ENCODE peak calls at places on chromosome 11, in four cellular contexts. N is colonic mucosa, W is tibial nerve, E is fibroblast of mammary gland. X is an unnamed sample.

GRCh38 chr11:108734956-108735559 is 70.2 kb downstream of the DDX10 start:
- DNase-seq in N (no peak), E (peak; percentile 34), W (no peak), X (no peak)

GRCh38 chr11:92227233-92227593 is 2.6 kb downstream of the FAT3 start:
- DNase-seq in E (no peak), N (no peak), W (no peak), X (no peak)

GRCh38 chr11:34263462-34264186 is 94.2 kb downstream of the ABTB2 start:
- DNase-seq in N (peak; percentile 82), E (peak; percentile 88), W (no peak), X (no peak)

GRCh38 chr11:114466742-114467141 is 27.5 kb downstream of the REXO2 start:
- DNase-seq in N (no peak), W (no peak), E (no peak), X (no peak)

GRCh38 chr11:121391914-121392313 is 60.2 kb upstream of the SORL1 start:
- DNase-seq in W (no peak), E (peak; percentile 19), N (peak; percentile 92), X (no peak)

GRCh38 chr11:74449369-74449931 is 17.9 kb downstream of the KCNE3 start:
- DNase-seq in E (peak; percentile 89), W (no peak), N (peak; percentile 63), X (no peak)

GRCh38 chr11:9953994-9954626 is 290.2 kb downstream of the SWAP70 start:
- DNase-seq in E (peak; percentile 87), N (no peak), W (no peak), X (no peak)

GRCh38 chr11:70580036-70580805 is 181.9 kb downstream of the CTTN start:
- DNase-seq in N (no peak), E (no peak), W (no peak), X (no peak)

GRCh38 chr11:76665172-76665571 is 5.4 kb downstream of the LRRC32 start:
- DNase-seq in W (no peak), E (no peak), N (no peak), X (no peak)

DNA sequence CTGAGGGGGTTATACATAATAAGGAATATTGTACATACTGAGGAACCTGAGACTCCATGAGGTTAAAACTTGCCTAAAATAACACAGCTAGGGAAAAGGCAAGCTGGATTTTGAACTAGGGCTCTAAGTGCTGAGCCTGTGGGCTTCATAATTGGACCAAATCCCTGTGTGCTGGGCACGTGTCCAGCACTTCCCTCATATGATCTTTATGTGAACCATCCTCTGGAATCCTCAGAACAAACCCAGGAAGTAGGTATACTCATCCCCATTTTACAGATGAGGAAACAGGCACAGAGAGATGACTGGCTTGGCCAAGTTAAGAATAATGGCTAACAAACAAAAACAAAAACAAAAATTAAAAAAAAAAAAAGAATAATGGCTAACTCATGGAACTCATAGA is 14.9 kb downstream of the RTN4RL2 start:
- DNase-seq in E (peak; percentile 38), W (no peak), N (no peak), X (no peak)
- TF ChIP-seq CTCF in E (no peak), W (no peak), N (no peak), X (no peak)

GRCh38 chr11:115872418-115872817 is 368.2 kb upstream of the CADM1 start:
- DNase-seq in W (no peak), E (no peak), N (no peak), X (no peak)
- TF ChIP-seq CTCF in W (no peak), E (no peak), N (no peak), X (no peak)

DNA sequence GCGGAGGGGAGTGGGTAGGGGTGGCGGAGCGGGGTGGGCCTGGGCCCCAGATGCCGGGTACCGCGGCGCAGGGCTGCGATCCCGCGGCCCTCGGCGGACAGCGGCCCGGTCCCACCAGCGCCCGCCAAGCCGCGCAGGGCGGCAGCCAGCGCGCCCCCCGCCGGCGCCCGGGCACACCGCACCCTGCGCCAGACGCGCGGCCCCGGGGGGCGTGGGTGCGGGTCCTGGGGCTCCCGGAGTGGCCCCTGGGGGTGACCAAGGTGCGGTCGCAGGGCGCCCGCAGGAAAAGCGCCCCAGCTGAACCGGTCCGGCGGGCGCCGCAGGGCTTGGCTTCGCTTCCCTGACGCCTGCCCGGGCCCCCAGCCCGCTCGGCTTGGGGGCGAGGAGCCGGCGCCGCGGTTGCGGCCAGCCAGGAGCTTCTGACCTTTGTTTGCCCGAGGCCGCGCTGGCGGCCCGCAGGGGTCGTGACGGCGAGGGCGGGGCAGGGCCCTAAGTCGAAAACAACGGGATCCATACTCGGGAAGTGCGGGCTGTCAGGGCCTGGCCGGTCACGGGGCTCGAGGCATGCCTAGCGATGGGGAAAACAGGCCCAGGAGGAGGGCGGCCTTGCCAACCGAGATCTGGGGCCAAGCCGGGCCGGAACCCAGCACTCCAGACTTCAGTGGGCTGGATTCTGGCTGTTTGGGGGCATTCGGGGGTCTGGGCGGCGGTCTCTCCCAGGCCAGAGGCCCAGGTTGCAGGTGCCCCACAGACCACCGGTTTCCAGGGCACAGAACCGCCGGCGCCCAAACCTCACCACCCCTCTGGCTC is 581 bp upstream of the AP5B1 start:
- DNase-seq in N (peak; percentile 36), E (no peak), W (no peak), X (no peak)
- TF ChIP-seq CTCF in N (no peak), E (no peak), W (peak; percentile 72), X (peak; percentile 47)

GRCh38 chr11:127268956-127269355 is 268.4 kb upstream of the KIRREL3 start:
- DNase-seq in W (no peak), E (no peak), N (no peak), X (no peak)
- TF ChIP-seq CTCF in W (no peak), E (no peak), N (no peak), X (no peak)

GRCh38 chr11:132396318-132396717 is 1025.9 kb downstream of the NTM start:
- DNase-seq in N (no peak), W (no peak), E (no peak), X (no peak)

GRCh38 chr11:132405728-132406127 is 1035.3 kb downstream of the NTM start:
- DNase-seq in N (no peak), E (no peak), W (no peak), X (no peak)

DNA sequence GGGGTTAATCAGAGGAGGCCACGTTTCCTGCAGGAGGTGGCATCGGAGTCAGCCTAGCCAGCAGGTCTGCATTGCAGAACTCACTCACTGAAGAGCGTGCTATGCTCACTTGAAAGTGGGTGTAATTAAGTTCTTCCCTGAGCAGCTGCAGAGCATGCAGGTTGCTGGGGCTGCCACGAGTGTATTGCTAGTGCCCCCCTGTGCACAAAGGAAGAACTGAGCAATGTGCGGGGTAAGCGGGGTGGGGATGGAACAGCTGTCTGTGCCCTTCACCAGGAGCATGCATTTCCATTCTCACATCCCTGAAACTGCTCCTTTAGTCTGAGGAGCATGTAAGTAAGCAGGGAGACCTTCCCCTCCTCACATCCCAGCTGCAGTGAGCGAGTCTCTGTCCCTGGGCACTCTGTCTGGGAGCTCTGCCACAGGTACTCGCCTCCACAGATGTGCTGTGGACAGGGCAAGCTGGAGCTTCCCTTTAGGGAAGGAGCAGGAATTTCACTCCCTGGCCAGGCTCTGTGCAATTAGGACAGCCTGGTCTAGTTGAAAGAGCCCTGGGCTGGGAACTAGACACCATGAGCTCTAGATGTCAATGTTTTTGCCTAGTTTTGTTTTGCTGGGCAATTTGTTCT is 1031.8 kb downstream of the NTM start:
- DNase-seq in E (no peak), W (no peak), N (no peak), X (no peak)
- TF ChIP-seq CTCF in E (no peak), W (peak; percentile 14), N (no peak), X (peak; percentile 61)

DNA sequence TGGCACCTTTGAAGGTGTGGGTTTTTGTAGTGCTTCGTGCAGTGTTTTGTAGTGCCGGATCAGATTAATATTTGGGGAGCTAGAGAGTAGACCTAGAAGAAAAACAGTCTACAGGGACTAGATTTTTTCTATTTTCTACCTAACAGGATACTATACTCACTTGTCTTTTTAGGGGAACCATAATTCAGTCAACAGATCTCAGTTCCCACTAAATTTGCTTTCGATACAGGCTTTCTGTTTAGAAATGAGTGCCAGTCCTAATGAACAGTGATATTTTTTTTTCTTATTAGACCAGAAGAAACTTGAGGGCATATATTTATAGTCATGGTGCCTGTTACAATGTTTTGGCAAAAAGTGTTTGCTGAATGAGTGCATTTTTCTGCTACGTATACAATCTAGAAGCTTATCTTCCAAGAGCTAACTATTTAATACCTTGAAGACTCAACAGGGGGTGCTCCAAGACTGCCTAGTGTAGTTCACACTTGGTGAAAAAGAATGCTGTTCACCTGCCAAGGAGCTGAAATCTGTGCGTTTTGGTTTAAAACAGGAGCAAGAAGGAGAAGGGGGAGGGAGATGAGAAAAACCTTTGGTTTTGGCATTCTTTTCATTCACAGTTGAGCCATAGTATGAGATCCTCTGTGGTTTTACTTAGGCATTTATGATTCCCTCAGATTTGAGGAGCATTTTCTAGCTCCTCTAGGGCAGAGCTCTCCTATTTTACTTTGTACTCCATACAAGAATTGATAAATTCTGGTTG is 44.9 kb upstream of the VSTM5 start:
- DNase-seq in N (peak; percentile 21), W (no peak), E (peak; percentile 76), X (no peak)
- TF ChIP-seq CTCF in N (peak; percentile 49), W (peak; percentile 59), E (peak; percentile 88), X (peak; percentile 82)

GRCh38 chr11:117809236-117810055 is 12.4 kb upstream of the DSCAML1 start:
- DNase-seq in E (peak; percentile 70), N (peak; percentile 77), W (peak; percentile 53), X (no peak)
- TF ChIP-seq CTCF in E (peak; percentile 48), N (peak; percentile 47), W (peak; percentile 63), X (peak; percentile 55)

DNA sequence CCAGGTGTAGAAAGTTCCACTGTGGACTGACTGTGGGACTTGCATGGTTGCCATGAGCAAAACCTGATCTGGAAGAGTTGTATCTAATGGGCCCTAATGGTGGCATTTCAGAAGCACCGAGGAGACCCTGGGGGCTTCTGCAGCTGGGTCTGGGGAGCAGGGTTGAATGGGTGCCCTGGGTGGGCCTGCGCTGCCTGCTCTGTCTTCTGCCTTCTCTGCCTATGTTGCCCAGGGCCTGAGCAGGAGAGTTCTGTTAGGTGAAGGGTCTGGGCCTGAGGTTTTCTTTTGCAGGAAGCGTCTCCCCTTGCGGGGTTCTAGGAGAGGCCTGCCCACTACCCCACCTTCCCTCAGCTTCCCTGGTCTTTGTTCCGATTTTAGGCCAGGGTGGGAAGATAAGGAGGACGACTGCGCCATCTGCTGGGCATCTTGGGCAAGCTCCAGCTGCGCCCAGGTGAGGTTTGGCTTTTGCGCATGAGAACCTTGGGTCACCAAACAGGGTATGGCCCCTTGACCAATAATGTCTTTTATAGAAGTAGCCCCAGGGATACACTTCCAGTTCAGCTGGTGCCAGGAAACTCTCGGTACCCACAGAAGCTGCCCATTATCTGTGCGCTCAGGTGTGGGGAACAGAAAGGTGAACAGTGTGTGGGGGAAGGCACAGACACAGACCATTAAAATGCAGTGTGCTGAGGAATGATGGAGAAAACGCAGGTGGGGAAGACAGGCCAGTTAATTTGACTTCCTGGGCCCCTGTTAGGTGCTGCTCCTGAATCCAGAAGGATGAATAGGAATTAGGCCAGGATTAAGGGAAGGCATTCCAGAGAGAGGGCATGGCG is 23.2 kb downstream of the COMMD9 start:
- DNase-seq in W (no peak), N (peak; percentile 52), E (peak; percentile 51), X (peak; percentile 85)
- TF ChIP-seq CTCF in W (peak; percentile 80), N (peak; percentile 66), E (peak; percentile 85), X (peak; percentile 90)

X was measured in osteocyte.